ENCODE peak calls at places on chromosomes 12 and 14, in eight cellular contexts. S is MCF 10A, K is lower leg skin, W is upper lobe of right lung, B is H9, X is BJ, U is HL-60, L is glutamatergic neuron. Q is an unnamed sample.

GRCh38 chr12:81128930-81129554 is 51.2 kb downstream of the ACSS3 start:
- DNase-seq in S (peak; percentile 56), X (no peak), U (peak; percentile 16), W (no peak), B (peak; percentile 49), L (peak; percentile 37), K (no peak), Q (no peak)

GRCh38 chr14:95289323-95290010 is 30.2 kb downstream of the CLMN start:
- DNase-seq in W (no peak), L (no peak), K (peak; percentile 53), B (peak; percentile 10), S (no peak), X (no peak), U (no peak), Q (peak; percentile 34)

GRCh38 chr14:59464651-59465569 is at the start of gene GPR135:
- DNase-seq in L (peak; percentile 76), S (no peak), X (no peak), B (peak; percentile 75), U (no peak), W (peak; percentile 83), K (peak; percentile 90), Q (peak; percentile 79)

GRCh38 chr12:31618228-31619025 is 27.5 kb upstream of the DENND5B start:
- DNase-seq in K (no peak), U (no peak), W (no peak), B (no peak), L (no peak), S (no peak), X (no peak), Q (no peak)

GRCh38 chr14:63204407-63205280 is at the start of gene RHOJ:
- DNase-seq in K (no peak), W (no peak), S (no peak), U (no peak), X (no peak), B (peak; percentile 71), L (peak; percentile 25), Q (no peak)

GRCh38 chr14:47541652-47542051 is 133.8 kb downstream of the MDGA2 start:
- DNase-seq in W (no peak), L (no peak), S (no peak), B (no peak), X (no peak), K (no peak), U (no peak), Q (no peak)

GRCh38 chr14:104924421-104925213 is at the start of gene PLD4:
- DNase-seq in W (no peak), X (no peak), S (no peak), K (peak; percentile 65), B (no peak), L (no peak), U (peak; percentile 84), Q (no peak)

GRCh38 chr12:39072658-39073057 is 167.3 kb upstream of the CPNE8 start:
- DNase-seq in S (no peak), X (no peak), L (no peak), W (no peak), U (no peak), K (no peak), B (no peak), Q (no peak)

GRCh38 chr12:64610660-64611429 is 550 bp downstream of the RASSF3 start:
- DNase-seq in X (no peak), S (peak; percentile 52), W (peak; percentile 88), K (peak; percentile 92), B (peak; percentile 73), U (peak; percentile 68), L (peak; percentile 71), Q (peak; percentile 76)
- TF ChIP-seq CTCF in X (no peak), S (no peak), W (no peak), K (no peak), B (no peak), U (no peak), L (no peak), Q (no peak)

GRCh38 chr12:82176761-82177490 is 181.3 kb downstream of the CCDC59 start:
- DNase-seq in L (no peak), X (no peak), W (no peak), B (no peak), K (no peak), U (no peak), S (no peak), Q (no peak)

GRCh38 chr12:82174936-82175335 is 183.3 kb downstream of the CCDC59 start:
- DNase-seq in B (no peak), X (no peak), U (no peak), K (no peak), L (no peak), S (no peak), W (no peak), Q (no peak)

GRCh38 chr12:82174383-82174782 is 183.8 kb downstream of the CCDC59 start:
- DNase-seq in L (no peak), X (no peak), K (no peak), U (no peak), W (no peak), S (no peak), B (no peak), Q (no peak)

GRCh38 chr12:82176016-82176415 is 182.2 kb downstream of the CCDC59 start:
- DNase-seq in U (no peak), X (no peak), B (no peak), K (no peak), L (no peak), W (no peak), S (no peak), Q (no peak)
- TF ChIP-seq CTCF in U (no peak), X (no peak), B (no peak), K (no peak), L (no peak), W (no peak), S (no peak), Q (no peak)

DNA sequence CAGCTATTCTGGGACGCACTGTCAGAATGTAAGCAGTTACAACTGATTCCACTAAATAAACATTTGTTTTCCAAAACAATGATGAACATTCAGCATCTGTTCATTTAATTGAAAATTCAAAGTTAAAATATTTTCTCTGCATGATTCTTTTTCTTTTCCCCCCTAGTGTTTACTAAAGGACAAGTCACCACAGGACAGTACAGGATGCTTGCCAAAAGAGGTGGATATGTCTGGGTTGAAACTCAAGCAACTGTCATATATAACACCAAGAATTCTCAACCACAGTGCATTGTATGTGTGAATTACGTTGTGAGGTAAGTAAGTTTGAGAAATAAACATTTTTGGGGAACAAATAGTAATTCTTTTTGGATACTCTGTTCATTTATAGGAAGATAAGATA is 28.2 kb upstream of the SNAPC1 start:
- DNase-seq in K (no peak), X (no peak), U (no peak), L (no peak), B (no peak), W (no peak), S (no peak), Q (no peak)
- TF ChIP-seq CTCF in K (no peak), X (no peak), U (no peak), L (no peak), B (no peak), W (no peak), S (no peak), Q (no peak)

GRCh38 chr12:5739862-5740370 is 205.1 kb downstream of the ANO2 start:
- DNase-seq in X (no peak), S (no peak), W (no peak), K (no peak), L (no peak), B (no peak), U (no peak), Q (no peak)
- TF ChIP-seq CTCF in X (no peak), S (no peak), W (no peak), K (no peak), L (no peak), B (no peak), U (no peak), Q (no peak)

GRCh38 chr12:114508529-114509129 is 102.7 kb upstream of the TBX5 start:
- DNase-seq in W (no peak), S (peak; percentile 73), K (peak; percentile 89), U (peak; percentile 56), L (peak; percentile 72), X (peak; percentile 24), B (peak; percentile 87), Q (peak; percentile 77)

GRCh38 chr12:114512351-114512750 is 106.4 kb upstream of the TBX5 start:
- DNase-seq in U (no peak), W (no peak), L (no peak), X (no peak), B (no peak), K (no peak), S (peak; percentile 1), Q (no peak)
- TF ChIP-seq CTCF in U (no peak), W (no peak), L (no peak), X (no peak), B (peak; percentile 21), K (no peak), S (no peak), Q (no peak)

GRCh38 chr12:69966839-69967238 is 141.8 kb downstream of the MYRFL start:
- DNase-seq in X (no peak), K (no peak), L (no peak), B (no peak), U (no peak), S (peak; percentile 83), W (no peak), Q (no peak)
- TF ChIP-seq CTCF in X (no peak), K (no peak), L (no peak), B (no peak), U (no peak), S (no peak), W (no peak), Q (no peak)

GRCh38 chr12:93956551-93956950 is 191.8 kb upstream of the PLXNC1 start:
- DNase-seq in W (no peak), L (no peak), K (no peak), S (no peak), X (no peak), U (no peak), B (no peak), Q (no peak)
- TF ChIP-seq CTCF in W (no peak), L (no peak), K (no peak), S (no peak), X (no peak), U (no peak), B (no peak), Q (no peak)

GRCh38 chr14:51954657-51955056 is 34.7 kb upstream of the RTRAF start:
- DNase-seq in W (no peak), U (no peak), X (no peak), K (no peak), B (no peak), S (no peak), L (no peak), Q (no peak)
- TF ChIP-seq CTCF in W (no peak), U (no peak), X (no peak), K (no peak), B (peak; percentile 29), S (no peak), L (no peak), Q (no peak)

Q was measured in type B pancreatic cell.